ENCODE peak calls at places on chromosomes 6 and 20, in four cellular contexts. Y is choroid plexus epithelial cell, W is ascending aorta, P is fibroblast of the aortic adventitia. K is an unnamed sample.

GRCh38 chr6:102736941-102737368 is 1343.4 kb downstream of the GRIK2 start:
- DNase-seq in W (no peak), P (no peak), Y (peak), K (no peak)

GRCh38 chr6:14756370-14756769 is 489.5 kb upstream of the JARID2 start:
- DNase-seq in W (no peak), P (no peak), Y (no peak), K (no peak)

GRCh38 chr20:10492065-10492464 is 57.0 kb downstream of the SLX4IP start:
- DNase-seq in P (peak), W (no peak), Y (peak), K (no peak)

GRCh38 chr6:169702640-169703246 is 817 bp downstream of the C6orf120 start:
- DNase-seq in P (no peak), Y (no peak), W (peak), K (no peak)

GRCh38 chr6:98832282-98833100 is 1.9 kb upstream of the POU3F2 start:
- DNase-seq in W (no peak), P (peak), Y (peak), K (no peak)

GRCh38 chr6:152316024-152316423 is 321.1 kb downstream of the SYNE1 start:
- DNase-seq in W (peak), P (peak), Y (peak), K (no peak)

GRCh38 chr6:28725890-28726348 is 197.9 kb downstream of the TRIM27 start:
- DNase-seq in Y (no peak), W (no peak), P (no peak), K (no peak)

GRCh38 chr6:36717231-36717825 is 19.7 kb downstream of the RAB44 start:
- DNase-seq in Y (no peak), W (no peak), P (no peak), K (no peak)

DNA sequence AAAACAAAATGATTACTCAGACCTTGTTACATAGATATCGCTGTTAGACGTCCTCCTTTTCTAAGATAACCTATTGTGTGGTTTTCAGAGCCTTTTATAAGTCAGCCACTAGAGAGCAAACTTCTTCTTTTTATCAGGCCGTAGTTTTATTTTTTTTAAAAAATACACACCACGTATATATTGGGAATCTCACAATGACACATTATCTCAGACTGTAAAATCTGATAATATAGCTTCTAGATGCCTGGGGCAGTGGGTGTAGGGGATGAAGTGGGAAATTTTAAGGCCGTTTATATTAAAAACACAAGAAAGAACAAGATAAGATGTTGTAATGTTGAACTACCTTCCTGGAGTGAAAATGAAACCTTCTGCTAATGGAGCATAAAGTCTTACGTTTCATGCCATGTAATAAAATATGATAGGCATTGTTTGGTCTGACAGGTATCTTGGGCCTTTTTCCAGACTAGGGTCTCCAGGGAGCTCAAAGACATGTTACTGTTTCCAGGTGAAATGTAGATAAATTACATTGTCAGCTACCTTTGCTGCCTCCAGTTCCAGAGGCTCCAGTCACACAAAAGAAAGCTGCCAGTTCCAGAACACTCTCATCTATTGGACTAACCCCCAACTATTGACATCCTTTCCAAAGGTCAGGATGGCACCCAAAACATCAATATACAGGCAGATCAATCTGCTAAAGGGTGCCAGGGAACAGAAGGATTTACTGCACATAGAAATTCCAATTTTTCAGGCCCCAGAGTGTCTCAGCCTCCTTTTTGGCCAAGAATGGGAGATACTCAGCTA is 130.2 kb upstream of the AKIRIN2 start:
- DNase-seq in P (peak), W (no peak), Y (peak), K (no peak)
- TF ChIP-seq CTCF in P (peak), W (peak), Y (peak), K (no peak)

GRCh38 chr6:41670703-41671360 is 32.6 kb downstream of the MDFI start:
- DNase-seq in Y (no peak), W (no peak), P (no peak), K (no peak)
- TF ChIP-seq CTCF in Y (no peak), W (no peak), P (no peak), K (no peak)

DNA sequence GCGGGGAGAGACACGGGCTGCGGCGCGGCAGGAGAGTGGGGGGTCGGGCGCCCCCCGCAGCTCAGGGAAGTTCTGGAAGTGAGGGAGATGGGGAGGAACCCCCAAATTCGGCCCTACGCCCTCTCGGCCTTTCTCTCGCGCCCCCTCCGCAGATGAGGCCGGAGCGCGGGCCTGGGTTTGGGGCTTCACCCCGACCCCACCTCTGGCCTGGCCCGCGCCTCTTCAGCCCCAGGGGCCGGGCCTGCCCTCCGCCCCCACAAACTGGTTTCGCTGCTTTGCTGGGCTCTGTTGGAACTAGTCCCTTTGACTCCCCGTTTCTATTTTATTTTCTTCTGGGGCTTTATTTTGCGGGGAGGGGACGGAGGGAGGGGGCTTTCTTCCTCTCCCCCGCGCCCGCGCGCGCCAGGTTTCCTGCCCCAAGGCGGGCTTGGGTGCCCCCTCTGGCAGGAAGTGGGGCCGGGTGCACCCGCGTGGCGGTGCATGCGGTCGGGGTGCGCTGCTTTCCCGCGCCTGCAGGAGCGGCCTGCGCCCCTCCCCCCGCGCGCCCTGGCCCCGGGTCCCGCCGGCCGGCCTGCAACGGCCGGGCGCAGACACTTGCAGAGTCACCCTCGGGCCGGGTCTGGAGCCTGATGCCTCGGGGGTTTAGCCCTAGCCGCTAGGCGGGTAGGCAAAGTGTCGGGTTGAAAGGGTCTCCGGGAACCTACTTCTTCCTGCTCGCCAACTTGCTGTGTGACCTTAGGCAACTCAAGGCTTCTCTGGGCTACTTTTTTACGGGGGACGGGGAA is 1.2 kb downstream of the HMGA1 start:
- DNase-seq in Y (peak), P (no peak), W (peak), K (no peak)
- TF ChIP-seq CTCF in Y (no peak), P (peak), W (peak), K (no peak)

GRCh38 chr6:108133594-108134179 is 32.1 kb upstream of the NR2E1 start:
- DNase-seq in P (peak), W (peak), Y (peak), K (no peak)
- TF ChIP-seq CTCF in P (no peak), W (no peak), Y (no peak), K (no peak)

GRCh38 chr6:46677314-46677654 is 10.4 kb upstream of the TDRD6 start:
- DNase-seq in P (no peak), Y (peak), W (no peak), K (no peak)
- TF ChIP-seq CTCF in P (peak), Y (peak), W (no peak), K (no peak)

GRCh38 chr6:69771158-69771906 is 25.5 kb downstream of the LMBRD1 start:
- DNase-seq in W (no peak), Y (peak), P (no peak), K (no peak)

GRCh38 chr6:69763763-69764162 is 33.0 kb downstream of the LMBRD1 start:
- DNase-seq in Y (no peak), W (no peak), P (no peak), K (no peak)

DNA sequence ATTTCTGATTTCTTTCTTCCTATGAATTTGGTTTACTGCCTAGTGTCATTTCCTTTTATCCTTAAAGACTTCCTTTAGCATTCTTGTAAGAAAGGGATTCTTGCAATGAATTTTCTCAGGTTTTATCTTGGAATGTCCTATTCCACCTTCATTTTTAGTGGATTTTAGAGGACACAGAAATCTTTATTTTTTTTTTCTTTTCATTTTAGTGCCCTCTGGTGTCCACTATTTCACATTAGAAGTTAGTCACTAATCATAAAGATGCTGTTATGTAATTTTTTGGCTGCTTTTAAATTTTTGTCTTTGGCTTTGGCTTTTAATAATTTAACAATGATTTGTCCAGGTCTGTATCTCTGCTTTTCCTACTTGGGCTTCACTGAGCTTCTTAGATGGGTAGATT is 28.1 kb downstream of the LMBRD1 start:
- DNase-seq in P (peak), W (no peak), Y (peak), K (no peak)
- TF ChIP-seq CTCF in P (peak), W (no peak), Y (peak), K (no peak)